ENCODE peak calls at places on chromosomes 1 and 21, in six cellular contexts. Y, F, G, S, B and O are unnamed samples.

GRCh38 chr1:13487143-13487868 is 26.5 kb downstream of the LRRC38 start:
- DNase-seq in G (no peak), B (no peak), S (no peak), F (no peak), Y (no peak), O (no peak)

GRCh38 chr1:155776414-155776813 is 80.6 kb downstream of the GON4L start:
- DNase-seq in F (no peak), S (peak), G (peak), B (no peak), Y (no peak), O (peak)

GRCh38 chr1:13584876-13585598 is 1.4 kb downstream of the PDPN start:
- DNase-seq in S (no peak), F (no peak), Y (no peak), G (no peak), B (no peak), O (no peak)

GRCh38 chr1:11364170-11364569 is 91.2 kb downstream of the UBIAD1 start:
- DNase-seq in F (no peak), S (no peak), B (no peak), Y (no peak), G (no peak), O (no peak)

GRCh38 chr21:15192243-15192642 is 127.4 kb upstream of the NRIP1 start:
- DNase-seq in G (no peak), B (no peak), Y (no peak), S (peak), F (no peak), O (no peak)

GRCh38 chr1:232110281-232111090 is 483.9 kb downstream of the DISC1 start:
- DNase-seq in Y (no peak), B (no peak), S (peak), F (no peak), G (peak), O (peak)

GRCh38 chr1:177969825-177970371 is at the start of gene SEC16B:
- DNase-seq in G (no peak), Y (no peak), S (no peak), B (no peak), F (peak), O (no peak)

GRCh38 chr1:184802739-184803492 is 48.3 kb upstream of the EDEM3 start:
- DNase-seq in Y (no peak), B (no peak), S (peak), G (peak), F (no peak), O (peak)

GRCh38 chr1:106952766-106953165 is 103.7 kb upstream of the PRMT6 start:
- DNase-seq in S (peak), Y (no peak), G (peak), B (no peak), F (no peak), O (no peak)

GRCh38 chr1:226943927-226944326 is 3.8 kb downstream of the COQ8A start:
- DNase-seq in S (no peak), G (no peak), B (no peak), Y (no peak), F (no peak), O (no peak)

GRCh38 chr1:226945106-226945857 is 5.2 kb downstream of the COQ8A start:
- DNase-seq in B (no peak), S (no peak), G (no peak), Y (no peak), F (peak), O (no peak)

GRCh38 chr1:226942392-226942791 is 2.3 kb downstream of the COQ8A start:
- DNase-seq in G (no peak), Y (no peak), F (no peak), B (no peak), S (peak), O (no peak)

GRCh38 chr1:226940806-226941067 is 643 bp downstream of the COQ8A start:
- DNase-seq in B (no peak), Y (no peak), F (no peak), S (no peak), G (no peak), O (no peak)

DNA sequence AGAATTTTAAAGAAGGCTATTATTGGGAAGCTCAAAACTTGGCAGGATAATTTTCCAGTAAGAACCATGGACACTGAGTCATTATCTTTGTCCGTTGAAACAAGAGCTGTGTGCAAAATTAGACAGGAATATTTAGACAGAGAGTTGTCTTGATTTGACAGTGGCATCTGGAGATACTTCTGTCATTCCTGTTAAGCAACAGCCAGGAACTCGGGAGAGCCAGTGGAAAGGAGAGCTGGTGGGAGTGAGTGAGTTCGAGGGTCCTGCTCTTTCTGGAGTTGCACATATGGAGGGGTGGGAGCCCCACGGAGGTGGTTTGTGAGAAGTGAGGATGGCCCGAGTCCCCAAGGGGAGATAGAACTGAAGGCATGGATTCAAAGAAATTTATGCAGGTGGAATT is 3.1 kb downstream of the COQ8A start:
- DNase-seq in G (no peak), F (no peak), S (peak), Y (no peak), B (no peak), O (no peak)
- H3K4me3 ChIP-seq in G (no peak), F (no peak), S (no peak), Y (peak), B (no peak), O (no peak)

GRCh38 chr1:46302091-46303037 is 1.1 kb downstream of the LRRC41 start:
- DNase-seq in S (no peak), B (peak), Y (no peak), F (peak), G (peak), O (peak)
- TF ChIP-seq CTCF in S (no peak), B (peak), Y (peak), F (no peak), G (no peak), O (peak)

DNA sequence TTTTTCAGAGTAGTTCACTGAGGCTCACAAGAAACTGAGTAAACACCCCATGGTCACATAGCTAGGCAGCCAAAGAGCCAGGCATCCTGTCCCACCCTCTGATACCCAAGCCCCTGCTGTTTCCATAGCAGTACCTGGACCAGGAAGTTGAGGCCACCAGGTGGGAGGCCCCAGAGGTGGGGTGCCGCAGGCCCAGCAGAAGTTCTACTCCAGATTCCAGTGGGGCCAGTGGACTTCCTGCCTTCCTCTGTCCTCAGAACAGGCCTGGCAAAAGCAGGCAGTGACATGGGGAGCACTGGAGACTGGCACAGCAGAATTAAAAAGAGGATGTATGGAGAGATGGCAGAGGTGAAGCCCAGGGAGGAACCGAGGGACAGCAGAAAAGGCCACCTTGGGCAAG is 19.0 kb downstream of the FOXO6 start:
- DNase-seq in Y (no peak), B (no peak), G (no peak), F (no peak), S (no peak), O (no peak)
- H3K4me3 ChIP-seq in Y (no peak), B (no peak), G (no peak), F (no peak), S (no peak), O (no peak)

GRCh38 chr1:26237230-26237966 is 3.4 kb downstream of the CEP85 start:
- DNase-seq in Y (no peak), B (no peak), S (peak), G (peak), F (no peak), O (peak)

GRCh38 chr1:26239936-26240335 is 5.9 kb downstream of the CEP85 start:
- DNase-seq in F (no peak), Y (no peak), G (peak), B (no peak), S (peak), O (peak)

GRCh38 chr1:26233903-26234643 is at the start of gene CEP85:
- DNase-seq in F (peak), Y (peak), G (peak), S (peak), B (peak), O (peak)

GRCh38 chr1:26234644-26235384 is 814 bp downstream of the CEP85 start:
- DNase-seq in Y (no peak), G (peak), B (no peak), F (peak), S (peak), O (peak)
- TF ChIP-seq CTCF in Y (no peak), G (no peak), B (no peak), F (no peak), S (peak), O (no peak)

GRCh38 chr1:24152631-24153494 is 9.9 kb upstream of the IL22RA1 start:
- DNase-seq in B (no peak), G (no peak), S (no peak), Y (no peak), F (no peak), O (no peak)

GRCh38 chr1:24149854-24150227 is 6.9 kb upstream of the IL22RA1 start:
- DNase-seq in G (peak), Y (no peak), S (peak), F (peak), B (peak), O (peak)

GRCh38 chr1:24154215-24154614 is 11.3 kb upstream of the IL22RA1 start:
- DNase-seq in G (no peak), Y (no peak), S (no peak), B (no peak), F (no peak), O (no peak)

GRCh38 chr1:24150228-24151174 is 7.6 kb upstream of the IL22RA1 start:
- DNase-seq in Y (peak), S (peak), F (peak), B (peak), G (peak), O (peak)

DNA sequence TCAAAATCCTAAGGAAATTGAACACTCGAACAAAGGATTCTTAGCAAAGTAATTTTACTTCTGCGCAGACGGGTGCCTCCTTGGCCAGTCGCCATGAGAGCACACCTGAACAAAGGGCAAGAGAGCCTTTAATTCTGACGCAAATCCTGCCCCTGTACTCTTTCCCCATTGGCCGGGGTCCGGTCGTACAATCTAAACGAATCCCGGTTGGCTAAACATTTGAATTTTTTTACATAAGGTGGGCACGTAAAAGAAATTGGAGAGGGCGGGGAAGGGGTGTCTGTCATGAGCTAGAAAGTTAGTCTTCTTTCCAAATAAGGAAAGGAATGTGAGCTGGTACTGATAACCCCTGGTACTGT is 8.2 kb upstream of the IL22RA1 start:
- DNase-seq in G (no peak), S (no peak), Y (no peak), B (no peak), F (peak), O (no peak)
- H3K4me3 ChIP-seq in G (no peak), S (no peak), Y (no peak), B (no peak), F (no peak), O (no peak)

DNA sequence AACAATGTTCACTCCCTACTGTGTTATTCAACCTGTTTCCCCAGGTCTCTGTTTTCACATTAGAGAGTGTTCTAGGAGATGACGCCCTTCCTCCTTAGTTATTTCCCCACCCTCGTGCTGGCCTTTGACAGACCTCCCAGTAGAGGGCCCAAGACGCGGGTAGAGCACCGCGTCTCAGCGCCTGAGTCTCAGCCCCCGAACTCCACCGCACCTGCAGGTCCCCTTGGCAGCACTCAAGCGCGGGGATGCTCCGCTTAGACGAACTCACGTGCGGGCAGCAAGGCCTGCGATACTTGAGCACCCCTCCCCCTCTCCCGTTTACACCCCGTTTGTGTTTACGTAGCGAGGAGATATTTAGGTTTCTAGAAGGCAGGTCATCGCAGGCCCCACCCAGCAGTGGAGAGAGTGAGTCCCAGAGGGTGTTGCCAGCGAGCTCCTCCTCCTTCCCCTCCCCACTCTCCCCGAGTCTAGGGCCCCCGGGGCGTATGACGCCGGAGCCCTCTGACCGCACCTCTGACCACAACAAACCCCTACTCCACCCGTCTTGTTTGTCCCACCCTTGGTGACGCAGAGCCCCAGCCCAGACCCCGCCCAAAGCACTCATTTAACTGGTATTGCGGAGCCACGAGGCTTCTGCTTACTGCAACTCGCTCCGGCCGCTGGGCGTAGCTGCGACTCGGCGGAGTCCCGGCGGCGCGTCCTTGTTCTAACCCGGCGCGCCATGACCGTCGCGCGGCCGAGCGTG is at the start of gene CD55:
- DNase-seq in G (peak), Y (peak), F (peak), S (peak), B (peak), O (peak)
- TF ChIP-seq CTCF in G (peak), Y (peak), F (no peak), S (peak), B (peak), O (peak)

GRCh38 chr1:110134050-110134595 is 16.2 kb upstream of the SLC6A17 start:
- DNase-seq in G (no peak), B (no peak), S (no peak), F (no peak), Y (no peak), O (no peak)
- H3K4me3 ChIP-seq in G (no peak), B (no peak), S (no peak), F (no peak), Y (no peak), O (no peak)

GRCh38 chr1:28112388-28113311 is 24.2 kb upstream of the EYA3 start:
- DNase-seq in Y (no peak), B (peak), F (peak), G (peak), S (peak), O (peak)
- TF ChIP-seq CTCF in Y (no peak), B (no peak), F (peak), G (peak), S (peak), O (peak)